ENCODE peak calls at places on chromosomes 4 and X, in four cellular contexts. S, Y, G and E are unnamed samples.
A peak's percentile ranks its signal among the peaks of the same experiment; 100 is the strongest.

GRCh38 chrX:47297874-47298273 is 65.1 kb downstream of the USP11 start:
- DNase-seq in G (no peak), S (no peak), Y (no peak), E (no peak)

GRCh38 chr4:111854494-111855087 is 290.7 kb upstream of the FAM241A start:
- DNase-seq in S (no peak), G (peak; percentile 52), Y (peak; percentile 21), E (no peak)

GRCh38 chr4:129379429-129379828 is 283.5 kb downstream of the C4orf33 start:
- DNase-seq in Y (no peak), S (no peak), G (no peak), E (no peak)

GRCh38 chr4:124483043-124483906 is 229.3 kb downstream of the ANKRD50 start:
- DNase-seq in Y (peak; percentile 58), S (no peak), G (peak; percentile 66), E (peak; percentile 45)

GRCh38 chr4:52751349-52751911 is at the start of gene ERVMER34-1:
- DNase-seq in G (peak; percentile 57), S (peak; percentile 88), Y (peak; percentile 23), E (peak; percentile 95)

GRCh38 chrX:10109695-10110094 is 47.1 kb upstream of the CLCN4 start:
- DNase-seq in S (no peak), Y (no peak), G (no peak), E (no peak)

GRCh38 chrX:40719218-40719617 is 16.1 kb downstream of the MED14 start:
- DNase-seq in G (peak; percentile 36), S (no peak), Y (no peak), E (no peak)

GRCh38 chrX:38627683-38628082 is 66.3 kb downstream of the TSPAN7 start:
- DNase-seq in S (no peak), Y (no peak), G (no peak), E (peak; percentile 63)

GRCh38 chrX:126165721-126166401 is at the start of gene DCAF12L2:
- DNase-seq in S (peak; percentile 46), Y (peak; percentile 24), G (no peak), E (peak; percentile 47)

GRCh38 chr4:25608644-25609043 is 47.0 kb upstream of the SLC34A2 start:
- DNase-seq in S (no peak), G (no peak), Y (no peak), E (no peak)

GRCh38 chr4:39732728-39733127 is 34.8 kb downstream of the UBE2K start:
- DNase-seq in S (peak; percentile 30), G (peak; percentile 70), Y (no peak), E (no peak)

GRCh38 chr4:80685219-80685618 is 345.3 kb upstream of the BMP3 start:
- DNase-seq in Y (no peak), S (no peak), G (no peak), E (no peak)

GRCh38 chr4:24174622-24175021 is 284.8 kb upstream of the PPARGC1A start:
- DNase-seq in G (peak; percentile 85), S (no peak), Y (no peak), E (no peak)

GRCh38 chrX:13891367-13892146 is 74.7 kb upstream of the GPM6B start:
- DNase-seq in Y (no peak), G (no peak), S (no peak), E (no peak)

GRCh38 chr4:165915215-165915614 is 42.2 kb downstream of the TLL1 start:
- DNase-seq in G (no peak), Y (no peak), S (no peak), E (no peak)

GRCh38 chr4:119977546-119977945 is 89.1 kb downstream of the MAD2L1 start:
- DNase-seq in Y (no peak), S (no peak), G (peak; percentile 10), E (no peak)

GRCh38 chr4:151599876-151600275 is 160.9 kb downstream of the GATB start:
- DNase-seq in S (no peak), Y (no peak), G (peak; percentile 11), E (no peak)

GRCh38 chr4:173273956-173274355 is 60.2 kb downstream of the HMGB2 start:
- DNase-seq in S (no peak), G (no peak), Y (no peak), E (no peak)

GRCh38 chr4:54556081-54556480 is 101.7 kb upstream of the KIT start:
- DNase-seq in Y (no peak), G (no peak), S (no peak), E (no peak)

GRCh38 chrX:93422693-93423092 is 250.7 kb downstream of the NAP1L3 start:
- DNase-seq in Y (peak; percentile 26), G (no peak), S (no peak), E (peak; percentile 54)

GRCh38 chr4:178080312-178080711 is 638.1 kb upstream of the AGA start:
- DNase-seq in G (no peak), Y (no peak), S (no peak), E (no peak)

GRCh38 chr4:114281561-114281960 is 302.1 kb upstream of the ARSJ start:
- DNase-seq in Y (no peak), S (no peak), G (peak; percentile 37), E (no peak)

GRCh38 chr4:7266525-7267292 is 74.4 kb downstream of the SORCS2 start:
- DNase-seq in Y (no peak), S (no peak), G (peak; percentile 72), E (peak; percentile 70)

GRCh38 chrX:69616520-69617203 is 749 bp downstream of the EDA start:
- DNase-seq in G (no peak), Y (no peak), S (no peak), E (peak; percentile 36)

GRCh38 chr4:166073783-166074182 is 200.7 kb downstream of the TLL1 start:
- DNase-seq in Y (no peak), S (no peak), G (no peak), E (no peak)

GRCh38 chr4:23991444-23991843 is 101.6 kb upstream of the PPARGC1A start:
- DNase-seq in Y (no peak), S (no peak), G (no peak), E (no peak)

GRCh38 chr4:26226978-26227377 is 93.8 kb upstream of the RBPJ start:
- DNase-seq in G (no peak), S (no peak), Y (no peak), E (no peak)

GRCh38 chr4:56130609-56131150 is 181.9 kb downstream of the CEP135 start:
- DNase-seq in Y (no peak), G (peak; percentile 15), S (no peak), E (no peak)

GRCh38 chr4:168812806-168813205 is 197.2 kb downstream of the CBR4 start:
- DNase-seq in Y (no peak), S (no peak), G (no peak), E (no peak)

GRCh38 chr4:25379591-25379990 is 2.5 kb downstream of the ANAPC4 start:
- DNase-seq in G (no peak), S (no peak), Y (no peak), E (no peak)

GRCh38 chr4:5895287-5895686 is 2.4 kb upstream of the CRMP1 start:
- DNase-seq in G (no peak), S (no peak), Y (no peak), E (no peak)

GRCh38 chrX:13091111-13091765 is 46.8 kb upstream of the FAM9C start:
- DNase-seq in Y (no peak), G (no peak), S (no peak), E (no peak)

GRCh38 chr4:84159767-84160166 is 339.3 kb downstream of the NKX6-1 start:
- DNase-seq in G (no peak), S (peak; percentile 47), Y (peak; percentile 42), E (peak; percentile 64)

GRCh38 chrX:103831803-103832544 is at the start of gene RAB9B:
- DNase-seq in S (peak; percentile 62), G (peak; percentile 32), Y (peak; percentile 33), E (peak; percentile 88)

GRCh38 chr4:99273704-99274103 is 17.1 kb downstream of the ADH1A start:
- DNase-seq in S (no peak), G (no peak), Y (no peak), E (no peak)

GRCh38 chrX:71163010-71163409 is 18.4 kb downstream of the NLGN3 start:
- DNase-seq in S (no peak), G (no peak), Y (no peak), E (no peak)

GRCh38 chrX:41377624-41378023 is 43.7 kb downstream of the DDX3X start:
- DNase-seq in S (no peak), Y (no peak), G (peak; percentile 45), E (no peak)

GRCh38 chr4:28176942-28177341 is 1316.3 kb downstream of the STIM2 start:
- DNase-seq in Y (no peak), S (no peak), G (no peak), E (no peak)
- H2BK15ac ChIP-seq in Y (no peak overlapping the region), S (no peak overlapping the region), G (no peak overlapping the region), E (no peak overlapping the region)

GRCh38 chrX:68429216-68429615 is 4.1 kb downstream of the OPHN1 start:
- DNase-seq in Y (no peak), G (peak; percentile 48), S (no peak), E (no peak)

GRCh38 chrX:68433155-68433980 is at the start of gene OPHN1:
- DNase-seq in G (peak; percentile 80), Y (peak; percentile 65), S (peak; percentile 71), E (peak; percentile 82)

GRCh38 chrX:68433981-68434299 is 645 bp upstream of the OPHN1 start:
- DNase-seq in S (no peak), G (no peak), Y (no peak), E (no peak)

GRCh38 chrX:68431836-68432235 is 1.5 kb downstream of the OPHN1 start:
- DNase-seq in G (no peak), Y (no peak), S (no peak), E (no peak)

DNA sequence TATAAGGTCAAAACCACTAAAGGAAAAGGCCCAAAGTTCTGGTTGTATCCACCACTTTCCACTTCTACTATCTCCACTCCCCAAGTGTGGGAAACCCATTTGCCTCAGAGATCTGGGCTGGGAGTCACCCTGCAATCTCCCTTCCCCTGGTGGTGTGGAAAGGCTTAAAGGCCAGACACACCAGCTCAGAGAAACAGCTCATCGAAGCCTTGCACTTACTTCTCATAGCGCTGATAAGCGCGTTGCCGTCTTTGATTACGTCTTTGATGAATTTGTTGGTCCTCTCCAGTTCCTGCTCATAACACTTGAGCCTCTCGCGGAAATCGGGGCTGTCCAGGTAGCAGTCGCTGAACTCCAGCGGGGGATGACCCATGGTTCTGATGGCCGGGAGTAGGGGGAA is 647 bp downstream of the OPHN1 start:
- DNase-seq in S (no peak), G (peak; percentile 42), Y (no peak), E (no peak)
- H3K23ac ChIP-seq in S (no peak overlapping the region), G (no peak overlapping the region), Y (no peak overlapping the region), E (no peak overlapping the region)

DNA sequence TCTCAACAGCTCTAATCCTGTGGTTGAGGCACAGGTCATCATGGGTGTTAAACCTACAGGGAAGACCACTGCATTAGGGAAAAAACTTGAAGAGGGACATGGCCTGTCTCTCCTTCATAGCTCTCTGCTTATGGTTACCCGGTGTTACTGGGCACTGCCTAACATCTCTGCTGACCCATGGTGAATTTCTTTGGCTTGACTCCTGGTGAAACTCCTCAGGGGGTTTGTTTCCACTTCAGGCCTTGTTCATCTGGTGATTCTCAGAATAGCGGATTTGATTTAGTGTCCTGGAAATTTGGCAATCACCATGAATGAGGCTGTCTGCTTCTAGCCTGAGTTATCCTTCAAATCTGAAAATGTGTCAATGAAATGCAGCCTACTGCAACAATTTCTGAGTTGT is 114.4 kb downstream of the ZNF518B start:
- DNase-seq in G (no peak), S (no peak), Y (no peak), E (no peak)
- H2BK12ac ChIP-seq in G (no peak overlapping the region), S (no peak overlapping the region), Y (no peak overlapping the region), E (no peak overlapping the region)

DNA sequence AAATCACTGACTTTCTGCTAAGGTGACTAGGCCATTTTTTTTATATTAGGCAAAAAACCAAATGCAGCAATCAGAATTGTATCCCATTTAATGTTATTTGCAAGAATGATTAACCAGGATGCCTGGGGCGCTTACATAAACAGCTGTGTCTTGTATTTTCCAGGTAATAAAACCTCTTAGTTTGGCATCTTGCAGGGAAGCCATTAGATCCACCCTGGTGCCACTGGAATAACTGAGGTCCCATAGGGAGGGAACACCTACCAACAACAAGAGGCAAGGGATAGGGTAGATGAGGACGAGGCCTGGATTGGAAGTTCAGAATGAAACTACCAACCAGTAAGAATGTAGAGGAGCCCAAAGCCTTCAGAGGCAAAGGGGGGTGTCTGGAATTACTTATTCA is 288.3 kb downstream of the ARHGAP24 start:
- DNase-seq in S (no peak), Y (no peak), G (no peak), E (no peak)
- H2BK15ac ChIP-seq in S (no peak overlapping the region), Y (no peak overlapping the region), G (no peak overlapping the region), E (no peak overlapping the region)